ENCODE peak calls at places on chromosomes 7 and 10, in six cellular contexts. One of them, this sample, is unnamed.

GRCh38 chr7:129615018-129615417 is 3.5 kb downstream of the NRF1 start:
- DNase-seq in NB4: peak
- DNase-seq in heart left ventricle: no peak
- DNase-seq in lower leg skin: no peak
- DNase-seq in ovary: no peak
- DNase-seq in breast epithelium: no peak
- DNase-seq in this sample: no peak

GRCh38 chr7:116706668-116707126 is 34.7 kb downstream of the MET start:
- DNase-seq in ovary: no peak
- DNase-seq in lower leg skin: no peak
- DNase-seq in NB4: no peak
- DNase-seq in breast epithelium: no peak
- DNase-seq in heart left ventricle: no peak
- DNase-seq in this sample: no peak

GRCh38 chr10:44510716-44511115 is 125.8 kb upstream of the CXCL12 start:
- DNase-seq in heart left ventricle: no peak
- DNase-seq in lower leg skin: no peak
- DNase-seq in NB4: no peak
- DNase-seq in ovary: no peak
- DNase-seq in breast epithelium: no peak
- DNase-seq in this sample: no peak

GRCh38 chr10:59104186-59104585 is 72.3 kb upstream of the PHYHIPL start:
- DNase-seq in ovary: no peak
- DNase-seq in heart left ventricle: no peak
- DNase-seq in NB4: no peak
- DNase-seq in lower leg skin: no peak
- DNase-seq in breast epithelium: no peak
- DNase-seq in this sample: no peak

GRCh38 chr7:123647106-123647730 is 8.4 kb upstream of the LMOD2 start:
- DNase-seq in heart left ventricle: no peak
- DNase-seq in ovary: no peak
- DNase-seq in lower leg skin: no peak
- DNase-seq in breast epithelium: no peak
- DNase-seq in NB4: no peak
- DNase-seq in this sample: no peak

GRCh38 chr7:123645516-123645915 is 10.2 kb upstream of the LMOD2 start:
- DNase-seq in ovary: no peak
- DNase-seq in heart left ventricle: peak
- DNase-seq in lower leg skin: no peak
- DNase-seq in NB4: no peak
- DNase-seq in breast epithelium: no peak
- DNase-seq in this sample: no peak

GRCh38 chr10:118564652-118565051 is 30.8 kb downstream of the PRLHR start:
- DNase-seq in heart left ventricle: no peak
- DNase-seq in NB4: no peak
- DNase-seq in ovary: no peak
- DNase-seq in lower leg skin: no peak
- DNase-seq in breast epithelium: no peak
- DNase-seq in this sample: no peak

GRCh38 chr10:58919927-58920654 is 256.4 kb upstream of the PHYHIPL start:
- DNase-seq in heart left ventricle: no peak
- DNase-seq in NB4: no peak
- DNase-seq in lower leg skin: no peak
- DNase-seq in breast epithelium: no peak
- DNase-seq in ovary: no peak
- DNase-seq in this sample: no peak

GRCh38 chr7:105389090-105389650 is 449 bp upstream of the SRPK2 start:
- DNase-seq in breast epithelium: no peak
- DNase-seq in heart left ventricle: no peak
- DNase-seq in ovary: no peak
- DNase-seq in NB4: peak
- DNase-seq in lower leg skin: peak
- DNase-seq in this sample: peak

GRCh38 chr7:21497072-21497471 is 45.8 kb upstream of the DNAH11 start:
- DNase-seq in lower leg skin: no peak
- DNase-seq in heart left ventricle: no peak
- DNase-seq in NB4: no peak
- DNase-seq in ovary: no peak
- DNase-seq in breast epithelium: no peak
- DNase-seq in this sample: no peak

GRCh38 chr10:126131338-126131737 is 235.0 kb downstream of the FANK1 start:
- DNase-seq in lower leg skin: no peak
- DNase-seq in heart left ventricle: no peak
- DNase-seq in ovary: no peak
- DNase-seq in NB4: no peak
- DNase-seq in breast epithelium: no peak
- DNase-seq in this sample: no peak

GRCh38 chr7:56491636-56492425 is 375.6 kb upstream of the NUPR2 start:
- DNase-seq in heart left ventricle: no peak
- DNase-seq in breast epithelium: no peak
- DNase-seq in NB4: no peak
- DNase-seq in lower leg skin: no peak
- DNase-seq in ovary: no peak
- DNase-seq in this sample: no peak

GRCh38 chr10:778626-779330 is 89.3 kb upstream of the DIP2C start:
- DNase-seq in heart left ventricle: no peak
- DNase-seq in ovary: no peak
- DNase-seq in breast epithelium: no peak
- DNase-seq in lower leg skin: no peak
- DNase-seq in NB4: no peak
- DNase-seq in this sample: peak

GRCh38 chr7:8274589-8274988 is 12.6 kb upstream of the ICA1 start:
- DNase-seq in ovary: no peak
- DNase-seq in NB4: no peak
- DNase-seq in lower leg skin: no peak
- DNase-seq in heart left ventricle: no peak
- DNase-seq in breast epithelium: no peak
- DNase-seq in this sample: no peak

GRCh38 chr10:91519899-91520514 is 109.9 kb downstream of the HECTD2 start:
- DNase-seq in heart left ventricle: no peak
- DNase-seq in NB4: no peak
- DNase-seq in ovary: no peak
- DNase-seq in breast epithelium: no peak
- DNase-seq in lower leg skin: no peak
- DNase-seq in this sample: no peak

GRCh38 chr7:25025218-25025671 is 45.3 kb upstream of the OSBPL3 start:
- DNase-seq in heart left ventricle: no peak
- DNase-seq in lower leg skin: no peak
- DNase-seq in ovary: no peak
- DNase-seq in breast epithelium: no peak
- DNase-seq in NB4: no peak
- DNase-seq in this sample: no peak

GRCh38 chr10:11515596-11516418 is 95.6 kb downstream of the USP6NL start:
- DNase-seq in breast epithelium: no peak
- DNase-seq in heart left ventricle: peak
- DNase-seq in lower leg skin: peak
- DNase-seq in NB4: peak
- DNase-seq in ovary: no peak
- DNase-seq in this sample: peak

GRCh38 chr7:131166066-131166465 is 161.6 kb upstream of the MKLN1 start:
- DNase-seq in breast epithelium: no peak
- DNase-seq in ovary: no peak
- DNase-seq in heart left ventricle: no peak
- DNase-seq in NB4: no peak
- DNase-seq in lower leg skin: no peak
- DNase-seq in this sample: no peak

GRCh38 chr10:77946084-77946483 is 19.5 kb upstream of the DLG5 start:
- DNase-seq in NB4: no peak
- DNase-seq in ovary: no peak
- DNase-seq in heart left ventricle: no peak
- DNase-seq in breast epithelium: no peak
- DNase-seq in lower leg skin: no peak
- DNase-seq in this sample: no peak

GRCh38 chr7:135374736-135375135 is 135.2 kb downstream of the CNOT4 start:
- DNase-seq in heart left ventricle: no peak
- DNase-seq in NB4: no peak
- DNase-seq in breast epithelium: no peak
- DNase-seq in ovary: no peak
- DNase-seq in lower leg skin: no peak
- DNase-seq in this sample: no peak

GRCh38 chr7:138458576-138459234 is 1.4 kb upstream of the TRIM24 start:
- DNase-seq in heart left ventricle: no peak
- DNase-seq in ovary: no peak
- DNase-seq in breast epithelium: no peak
- DNase-seq in lower leg skin: no peak
- DNase-seq in NB4: peak
- DNase-seq in this sample: no peak

GRCh38 chr7:33964417-33965115 is 59.2 kb downstream of the BMPER start:
- DNase-seq in breast epithelium: no peak
- DNase-seq in NB4: no peak
- DNase-seq in heart left ventricle: no peak
- DNase-seq in lower leg skin: no peak
- DNase-seq in ovary: no peak
- DNase-seq in this sample: no peak

GRCh38 chr10:120555436-120556163 is 98.6 kb downstream of the PLPP4 start:
- DNase-seq in lower leg skin: no peak
- DNase-seq in heart left ventricle: no peak
- DNase-seq in NB4: no peak
- DNase-seq in ovary: no peak
- DNase-seq in breast epithelium: no peak
- DNase-seq in this sample: no peak

DNA sequence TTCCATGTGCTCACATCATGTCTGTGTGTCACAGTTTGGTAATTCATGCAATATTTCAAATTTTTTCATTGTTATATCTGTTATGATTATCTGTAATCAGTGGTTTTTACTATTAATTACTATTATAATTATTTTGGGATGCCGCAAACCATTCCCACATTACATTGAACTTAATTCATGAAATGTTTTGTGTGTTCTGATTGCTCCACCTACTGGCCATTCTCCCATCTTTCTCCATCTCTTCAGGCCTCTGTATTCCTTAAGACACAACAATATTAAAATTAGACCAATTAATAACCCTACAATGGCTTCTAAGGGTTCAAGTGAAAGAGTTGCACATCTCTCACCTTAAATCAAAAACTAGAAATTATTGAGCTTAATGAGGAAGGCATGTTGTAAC is 398.5 kb downstream of the PCDH15 start:
- DNase-seq in ovary: no peak
- DNase-seq in lower leg skin: no peak
- DNase-seq in NB4: peak
- DNase-seq in heart left ventricle: no peak
- DNase-seq in breast epithelium: no peak
- DNase-seq in this sample: no peak
- TF ChIP-seq CTCF in ovary: no peak
- TF ChIP-seq CTCF in lower leg skin: no peak
- TF ChIP-seq CTCF in NB4: peak
- TF ChIP-seq CTCF in heart left ventricle: no peak
- TF ChIP-seq CTCF in breast epithelium: no peak
- TF ChIP-seq CTCF in this sample: no peak

DNA sequence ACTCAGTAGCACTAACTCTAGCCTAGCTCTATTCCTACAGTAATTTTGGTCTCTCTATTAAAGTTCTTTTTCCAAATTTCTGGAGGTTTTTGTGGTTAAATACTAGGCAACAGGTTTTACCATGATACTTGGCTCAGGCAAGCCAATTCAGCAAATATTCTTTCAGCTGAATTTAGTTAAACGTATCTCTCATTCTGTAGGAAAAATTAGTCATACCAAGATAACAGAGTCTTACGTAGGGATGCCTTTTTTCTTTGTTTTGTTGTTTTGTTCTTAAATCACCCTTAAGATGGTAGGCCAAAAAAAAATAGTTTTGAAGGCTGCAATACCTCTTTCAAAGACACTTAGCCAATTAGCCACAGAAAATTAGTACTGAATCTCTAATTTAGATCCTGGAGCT is 180.5 kb downstream of the MAGI2 start:
- DNase-seq in ovary: no peak
- DNase-seq in lower leg skin: no peak
- DNase-seq in breast epithelium: no peak
- DNase-seq in NB4: no peak
- DNase-seq in heart left ventricle: no peak
- DNase-seq in this sample: no peak
- TF ChIP-seq POLR2A in ovary: no peak
- TF ChIP-seq POLR2A in lower leg skin: no peak
- TF ChIP-seq POLR2A in breast epithelium: no peak
- TF ChIP-seq POLR2A in NB4: no peak
- TF ChIP-seq POLR2A in heart left ventricle: no peak
- TF ChIP-seq POLR2A in this sample: no peak

DNA sequence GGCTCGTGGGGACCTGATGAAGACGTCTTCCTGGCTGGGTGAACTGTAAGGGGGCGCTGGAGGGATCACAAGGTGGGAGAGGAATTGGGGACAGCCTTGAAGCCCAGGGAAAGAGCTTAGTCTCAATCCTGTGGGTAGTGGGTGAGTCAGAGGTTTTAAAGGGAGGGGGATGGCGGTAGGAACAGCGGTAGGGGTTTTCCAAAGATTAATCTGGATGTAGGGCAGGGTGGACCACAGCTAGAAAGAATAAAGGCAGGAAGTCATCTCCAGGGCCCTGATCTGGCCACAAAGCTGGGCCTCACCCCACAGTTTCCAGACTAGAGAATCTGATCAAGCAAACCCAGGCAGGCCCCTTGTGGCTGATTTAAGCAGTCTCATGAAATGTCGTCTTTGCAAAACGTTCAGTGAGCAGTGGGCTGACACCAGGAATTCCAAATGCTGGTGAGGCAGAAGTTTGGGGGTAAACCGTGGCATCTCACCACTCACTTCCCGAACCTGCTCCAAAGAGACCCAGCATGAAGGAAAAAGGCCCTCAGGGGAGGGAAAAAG is 65.3 kb downstream of the CALML3 start:
- DNase-seq in lower leg skin: no peak
- DNase-seq in breast epithelium: no peak
- DNase-seq in heart left ventricle: no peak
- DNase-seq in NB4: peak
- DNase-seq in ovary: peak
- DNase-seq in this sample: no peak
- TF ChIP-seq CTCF in lower leg skin: no peak
- TF ChIP-seq CTCF in breast epithelium: no peak
- TF ChIP-seq CTCF in heart left ventricle: no peak
- TF ChIP-seq CTCF in NB4: no peak
- TF ChIP-seq CTCF in ovary: no peak
- TF ChIP-seq CTCF in this sample: no peak

DNA sequence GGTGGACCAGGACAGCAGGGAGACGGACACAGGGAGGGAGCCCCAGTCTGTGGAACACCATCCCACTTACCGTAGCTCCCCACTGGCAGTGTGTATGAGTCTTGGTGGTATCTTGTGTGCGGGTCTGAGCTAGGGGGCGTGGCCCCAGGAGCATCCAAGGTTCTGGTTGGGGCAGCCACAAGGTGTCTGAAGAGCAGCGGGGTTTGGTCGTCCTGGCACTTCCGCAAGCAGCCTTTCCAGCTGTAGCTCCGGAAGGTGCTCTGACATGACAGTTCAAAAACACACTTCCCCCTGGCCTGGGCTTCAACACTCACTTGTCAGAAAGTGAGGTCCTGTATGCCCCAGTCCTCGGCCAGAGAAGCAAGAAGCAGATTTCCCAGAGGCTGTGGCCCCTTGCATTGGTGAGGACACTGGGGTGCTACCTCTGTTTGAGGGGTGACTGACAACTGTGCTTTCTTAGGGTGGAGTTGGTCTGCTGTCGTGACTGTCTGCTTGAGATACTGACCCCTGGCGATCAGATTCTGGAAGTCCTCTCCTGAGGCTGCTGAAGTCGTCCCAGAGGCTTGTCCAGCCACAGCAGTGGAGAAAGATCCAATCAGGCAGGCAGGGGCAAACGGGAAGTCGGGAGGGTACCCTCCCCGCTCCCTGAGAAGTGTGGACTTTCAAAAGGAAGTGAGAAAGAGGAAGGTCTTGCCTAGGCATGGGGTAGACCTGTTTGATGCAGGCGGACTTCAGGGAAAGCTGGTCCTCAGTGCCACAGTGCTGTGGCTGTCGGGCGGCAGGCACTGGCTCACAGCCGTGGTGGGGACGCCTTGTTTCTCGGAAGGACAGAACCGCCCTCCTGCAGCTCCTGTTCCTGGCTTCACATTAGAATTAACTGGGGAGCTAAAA is 51.4 kb upstream of the PFKFB3 start:
- DNase-seq in NB4: peak
- DNase-seq in ovary: no peak
- DNase-seq in heart left ventricle: peak
- DNase-seq in breast epithelium: no peak
- DNase-seq in lower leg skin: peak
- DNase-seq in this sample: peak
- TF ChIP-seq POLR2A in NB4: no peak
- TF ChIP-seq POLR2A in ovary: no peak
- TF ChIP-seq POLR2A in heart left ventricle: no peak
- TF ChIP-seq POLR2A in breast epithelium: no peak
- TF ChIP-seq POLR2A in lower leg skin: no peak
- TF ChIP-seq POLR2A in this sample: no peak